ENCODE peak calls at places on chromosomes 11 and 22, in five cellular contexts. A is natural killer cell, V is activated T-cell treated with anti-CD3 and anti-CD28 coated beads for 1 hour, Z is NCI-H1092, T is mucosa of gallbladder. E is an unnamed sample.

GRCh38 chr11:60880635-60881282 is 13.4 kb downstream of the ZP1 start:
- DNase-seq in V (no peak), A (no peak), T (no peak), Z (peak), E (no peak)

GRCh38 chr11:129846508-129847335 is 31.1 kb downstream of the TMEM45B start:
- DNase-seq in A (no peak), T (no peak), V (no peak), Z (no peak), E (no peak)

GRCh38 chr11:134041349-134041748 is 27.5 kb upstream of the JAM3 start:
- DNase-seq in V (no peak), T (no peak), Z (no peak), A (no peak), E (no peak)

GRCh38 chr11:65576232-65576866 is 496 bp downstream of the EHBP1L1 start:
- DNase-seq in T (no peak), Z (no peak), A (no peak), V (no peak), E (no peak)

GRCh38 chr11:72226701-72227100 is 2.1 kb downstream of the INPPL1 start:
- DNase-seq in T (no peak), Z (peak), V (no peak), A (no peak), E (no peak)

GRCh38 chr11:112057170-112057569 is 16.6 kb downstream of the PIH1D2 start:
- DNase-seq in V (no peak), T (no peak), Z (no peak), A (no peak), E (no peak)

GRCh38 chr11:62805044-62805892 is at the start of gene NXF1:
- DNase-seq in A (peak), T (peak), V (peak), Z (peak), E (peak)

GRCh38 chr22:24768537-24769374 is 5.8 kb downstream of the PIWIL3 start:
- DNase-seq in T (peak), Z (peak), V (peak), A (peak), E (peak)

GRCh38 chr11:50394017-50394416 is 361.3 kb downstream of the OR4C45 start:
- DNase-seq in Z (no peak), T (no peak), V (no peak), A (no peak), E (no peak)

GRCh38 chr11:69241075-69241740 is 52.7 kb upstream of the MYEOV start:
- DNase-seq in T (no peak), A (no peak), Z (no peak), V (no peak), E (no peak)

GRCh38 chr11:117171007-117171647 is 7.4 kb upstream of the SIDT2 start:
- DNase-seq in V (no peak), A (no peak), T (no peak), Z (no peak), E (no peak)

GRCh38 chr11:17197431-17197898 is 10.3 kb downstream of the PIK3C2A start:
- DNase-seq in V (no peak), T (no peak), A (no peak), Z (no peak), E (no peak)

E was measured in T-helper 9 cell.